ENCODE peak calls at places on chromosomes 5 and 9, in nine cellular contexts. P, Q, M, D, J, V, X, O and L are unnamed samples. For H3K27me3, the result is how much of the 10 kb centered on the place peaks cover.

GRCh38 chr5:69217154-69217731 is 17.4 kb upstream of the CDK7 start:
- DNase-seq in P (peak), Q (peak), M (no peak), D (no peak), J (no peak), V (no peak), X (no peak), O (no peak), L (no peak)

GRCh38 chr9:134358026-134358967 is 32.0 kb downstream of the RXRA start:
- DNase-seq in P (no peak), Q (no peak), M (no peak), D (no peak), J (peak), V (no peak), X (peak), O (no peak), L (no peak)

GRCh38 chr9:15512889-15513288 is 2.1 kb upstream of the PSIP1 start:
- DNase-seq in P (no peak), Q (no peak), M (no peak), D (no peak), J (no peak), V (no peak), X (no peak), O (no peak), L (no peak)

GRCh38 chr9:131635285-131635684 is 90.0 kb downstream of the PRRT1B start:
- DNase-seq in P (peak), Q (peak), M (peak), D (peak), J (peak), V (peak), X (peak), O (peak), L (no peak)

GRCh38 chr5:119398713-119399492 is 43.1 kb downstream of the TNFAIP8 start:
- DNase-seq in P (no peak), Q (peak), M (peak), D (no peak), J (no peak), V (peak), X (no peak), O (no peak), L (peak)

GRCh38 chr9:27943544-27943943 is 370.3 kb upstream of the C9orf72 start:
- DNase-seq in P (no peak), Q (no peak), M (no peak), D (no peak), J (no peak), V (no peak), X (no peak), O (no peak), L (no peak)

GRCh38 chr5:141879941-141880738 is 1.9 kb upstream of the PCDH1 start:
- DNase-seq in P (no peak), Q (no peak), M (no peak), D (no peak), J (no peak), V (no peak), X (no peak), O (no peak), L (no peak)

GRCh38 chr5:149324639-149325038 is 20.7 kb upstream of the GRPEL2 start:
- DNase-seq in P (no peak), Q (no peak), M (no peak), D (no peak), J (no peak), V (no peak), X (no peak), O (no peak), L (no peak)

GRCh38 chr5:73674669-73675004 is 48.6 kb downstream of the ARHGEF28 start:
- DNase-seq in P (no peak), Q (no peak), M (no peak), D (no peak), J (no peak), V (no peak), X (no peak), O (no peak), L (no peak)

GRCh38 chr5:73678322-73678740 is 52.3 kb downstream of the ARHGEF28 start:
- DNase-seq in P (no peak), Q (peak), M (no peak), D (no peak), J (no peak), V (no peak), X (no peak), O (no peak), L (peak)

GRCh38 chr5:73668422-73669116 is 42.6 kb downstream of the ARHGEF28 start:
- DNase-seq in P (no peak), Q (no peak), M (no peak), D (no peak), J (no peak), V (no peak), X (no peak), O (no peak), L (no peak)

GRCh38 chr5:73672130-73672529 is 46.1 kb downstream of the ARHGEF28 start:
- DNase-seq in P (peak), Q (no peak), M (no peak), D (no peak), J (no peak), V (no peak), X (peak), O (no peak), L (no peak)

DNA sequence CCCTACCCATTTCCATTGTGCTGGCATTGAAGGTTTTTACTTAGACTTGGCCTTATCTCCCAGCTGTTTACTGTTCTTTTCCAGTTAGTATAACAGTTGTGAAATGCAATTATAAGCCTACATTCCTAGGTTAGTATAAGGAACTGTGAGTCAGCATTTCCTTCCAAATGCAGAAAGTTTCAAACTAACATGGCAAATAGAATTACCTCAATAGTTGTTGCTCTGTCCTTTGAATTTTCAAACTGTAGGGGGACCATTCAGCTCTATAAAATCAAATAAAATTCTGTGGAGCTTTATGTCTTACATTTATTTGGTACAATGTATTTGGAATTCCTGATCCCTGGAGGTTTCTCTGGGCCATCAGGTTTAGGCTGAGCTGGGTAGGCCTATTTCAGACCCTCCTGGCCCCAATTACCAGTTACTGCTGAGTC is 47.2 kb downstream of the ARHGEF28 start:
- DNase-seq in P (peak), Q (no peak), M (no peak), D (no peak), J (no peak), V (no peak), X (peak), O (no peak), L (no peak)
- H3K27ac ChIP-seq in P (peak), Q (peak), M (peak), D (peak), J (peak), V (no peak), X (peak), O (no peak), L (peak)

GRCh38 chr5:168843277-168843997 is 264.3 kb upstream of the PANK3 start:
- DNase-seq in P (no peak), Q (no peak), M (no peak), D (no peak), J (no peak), V (no peak), X (no peak), O (no peak), L (no peak)
- H3K27me3 ChIP-seq in P (under half), Q (under half), M (under half), D (under half), J (under half), V (under half), X (under half), O (half or more), L (under half)

DNA sequence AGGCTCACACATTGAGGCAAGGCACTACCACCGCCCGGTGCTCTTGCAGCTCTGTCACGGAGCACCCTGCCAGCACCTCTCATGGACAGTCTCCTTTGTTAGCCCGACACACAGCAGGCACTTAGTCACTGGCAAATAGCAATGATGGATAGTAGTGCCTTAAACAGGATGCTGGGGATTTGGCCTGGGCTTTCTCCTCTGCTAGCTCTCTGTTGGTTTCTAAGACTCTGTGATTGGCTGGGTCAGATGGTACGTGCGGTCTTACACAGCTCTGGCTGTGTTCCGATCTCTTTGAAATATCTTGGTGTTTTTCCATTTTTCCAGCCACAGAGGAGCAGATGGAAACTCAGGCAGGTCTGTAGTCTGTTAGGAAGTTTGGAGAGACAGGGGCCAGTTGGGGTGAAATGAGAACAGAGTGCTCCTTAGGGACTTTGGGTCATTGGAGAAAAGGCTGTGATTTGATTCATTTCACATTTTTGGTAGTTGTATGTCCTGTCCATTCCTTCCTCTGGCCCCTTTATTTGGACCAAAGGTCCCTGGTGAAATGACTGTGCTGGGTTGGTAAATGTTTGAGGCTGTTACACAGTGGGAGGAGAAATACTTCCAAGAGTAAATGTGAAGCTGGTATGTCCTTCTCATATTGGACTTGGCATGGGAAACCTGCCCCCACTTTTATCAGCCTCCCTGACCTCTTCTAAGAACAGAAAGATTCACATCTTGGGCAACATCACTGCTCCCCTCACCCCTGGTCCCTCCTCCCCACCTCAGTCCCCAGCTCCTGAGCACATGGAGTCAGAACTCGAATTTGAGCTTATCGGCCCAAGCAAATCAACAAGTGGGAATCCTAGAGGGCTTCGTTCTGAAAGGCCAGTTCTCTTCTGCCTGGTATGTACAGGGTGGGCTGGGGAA is 3.4 kb downstream of the SMIM3 start:
- DNase-seq in P (no peak), Q (no peak), M (peak), D (peak), J (peak), V (peak), X (peak), O (no peak), L (no peak)
- TF ChIP-seq POLR2A in P (no peak), Q (peak), M (peak), D (peak), J (no peak), V (peak), X (peak), O (no peak), L (peak)

DNA sequence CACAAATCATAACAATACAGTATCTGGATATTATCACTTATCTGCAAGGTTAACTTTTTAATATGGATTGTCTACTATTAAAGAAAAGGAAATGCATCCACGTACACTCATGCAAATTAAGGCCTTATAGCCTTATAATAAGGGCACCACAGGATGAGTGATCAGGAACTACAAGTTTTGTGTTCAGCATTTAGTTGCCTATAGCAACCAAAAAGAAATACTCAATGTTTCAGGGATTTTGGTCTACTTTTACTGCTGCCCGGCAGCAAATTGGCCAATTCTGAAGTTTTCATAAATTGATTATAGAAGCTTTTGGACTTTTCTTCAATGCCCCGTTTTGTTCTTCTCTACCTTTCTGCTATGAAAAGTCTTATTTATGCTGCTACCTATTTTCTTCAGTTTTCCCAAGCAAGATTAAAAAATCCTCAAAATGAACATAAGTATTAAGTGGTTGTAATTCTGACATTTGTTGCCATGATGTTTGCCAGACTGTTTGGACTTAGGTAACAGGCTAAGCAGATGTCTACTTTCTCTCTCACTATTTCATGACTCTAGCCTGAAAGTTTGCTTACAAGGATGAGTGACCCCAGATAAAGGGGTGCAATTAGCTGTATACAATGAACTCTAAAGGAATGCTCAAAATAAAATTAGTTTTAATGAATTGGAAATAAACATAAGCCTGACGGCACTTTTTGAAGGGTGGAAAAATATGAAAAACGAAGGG is 391.5 kb upstream of the DAB2 start:
- DNase-seq in P (no peak), Q (no peak), M (no peak), D (no peak), J (no peak), V (no peak), X (no peak), O (no peak), L (no peak)
- H3K27ac ChIP-seq in P (no peak), Q (no peak), M (no peak), D (no peak), J (no peak), V (no peak), X (peak), O (no peak), L (no peak)

GRCh38 chr9:71115448-71115975 is 5.9 kb downstream of the TRPM3 start:
- DNase-seq in P (no peak), Q (no peak), M (no peak), D (no peak), J (no peak), V (no peak), X (no peak), O (no peak), L (no peak)
- H3K27me3 ChIP-seq in P (under half), Q (under half), M (under half), D (under half), J (under half), V (under half), X (under half), O (under half), L (under half)

GRCh38 chr9:112751059-112751795 is 667 bp downstream of the SNX30 start:
- DNase-seq in P (peak), Q (peak), M (no peak), D (peak), J (peak), V (peak), X (peak), O (no peak), L (peak)
- TF ChIP-seq POLR2A in P (no peak), Q (peak), M (no peak), D (peak), J (no peak), V (no peak), X (peak), O (no peak), L (peak)

GRCh38 chr5:88140863-88141694 is 127.6 kb downstream of the TMEM161B start:
- DNase-seq in P (peak), Q (peak), M (peak), D (peak), J (peak), V (peak), X (peak), O (peak), L (peak)

GRCh38 chr5:88143693-88144218 is 124.9 kb downstream of the TMEM161B start:
- DNase-seq in P (no peak), Q (no peak), M (no peak), D (no peak), J (no peak), V (no peak), X (no peak), O (no peak), L (no peak)

GRCh38 chr5:88141695-88141979 is 127.0 kb downstream of the TMEM161B start:
- DNase-seq in P (no peak), Q (no peak), M (no peak), D (no peak), J (no peak), V (no peak), X (no peak), O (no peak), L (no peak)

GRCh38 chr5:88142801-88143692 is 125.6 kb downstream of the TMEM161B start:
- DNase-seq in P (no peak), Q (no peak), M (no peak), D (peak), J (peak), V (peak), X (no peak), O (no peak), L (peak)

DNA sequence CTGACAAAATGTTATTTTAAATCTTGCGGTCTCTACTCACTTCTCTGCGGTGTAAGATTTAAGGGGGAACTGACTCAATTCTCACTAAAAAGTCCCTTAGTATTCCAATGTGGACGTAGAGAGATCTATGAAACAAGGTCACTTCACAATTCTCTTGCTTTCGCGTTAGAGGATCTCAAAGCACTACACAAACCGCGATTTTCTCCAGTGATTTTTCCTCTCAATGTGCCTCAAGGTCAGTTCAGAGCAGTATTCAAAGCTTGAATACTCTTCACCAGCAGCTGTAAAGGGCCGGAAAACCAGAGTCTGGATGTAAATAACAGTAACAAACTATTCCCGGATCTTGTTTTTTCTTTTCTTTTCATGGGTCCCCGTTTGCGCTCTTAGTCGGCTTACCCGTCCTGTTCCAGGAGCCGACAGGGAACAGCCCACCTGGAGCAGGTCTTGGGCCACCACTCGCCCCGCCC is 128.2 kb downstream of the TMEM161B start:
- DNase-seq in P (no peak), Q (no peak), M (no peak), D (no peak), J (no peak), V (peak), X (no peak), O (no peak), L (no peak)
- H3K27ac ChIP-seq in P (no peak), Q (no peak), M (peak), D (peak), J (peak), V (peak), X (no peak), O (no peak), L (peak)

GRCh38 chr5:179204572-179204971 is 140.7 kb downstream of the ADAMTS2 start:
- DNase-seq in P (no peak), Q (no peak), M (no peak), D (no peak), J (no peak), V (no peak), X (no peak), O (no peak), L (no peak)

GRCh38 chr5:179203248-179203647 is 142.0 kb downstream of the ADAMTS2 start:
- DNase-seq in P (no peak), Q (no peak), M (no peak), D (no peak), J (no peak), V (no peak), X (no peak), O (no peak), L (no peak)

GRCh38 chr5:179198865-179199645 is 138.9 kb downstream of the ZNF354C start:
- DNase-seq in P (no peak), Q (no peak), M (no peak), D (no peak), J (no peak), V (no peak), X (no peak), O (no peak), L (peak)

GRCh38 chr5:179205277-179205676 is 140.0 kb downstream of the ADAMTS2 start:
- DNase-seq in P (no peak), Q (no peak), M (no peak), D (no peak), J (no peak), V (no peak), X (no peak), O (no peak), L (no peak)

GRCh38 chr5:179201986-179202385 is 141.8 kb downstream of the ZNF354C start:
- DNase-seq in P (no peak), Q (no peak), M (no peak), D (no peak), J (no peak), V (no peak), X (no peak), O (no peak), L (peak)
- H3K27me3 ChIP-seq in P (under half), Q (under half), M (under half), D (under half), J (under half), V (under half), X (under half), O (under half), L (under half)

DNA sequence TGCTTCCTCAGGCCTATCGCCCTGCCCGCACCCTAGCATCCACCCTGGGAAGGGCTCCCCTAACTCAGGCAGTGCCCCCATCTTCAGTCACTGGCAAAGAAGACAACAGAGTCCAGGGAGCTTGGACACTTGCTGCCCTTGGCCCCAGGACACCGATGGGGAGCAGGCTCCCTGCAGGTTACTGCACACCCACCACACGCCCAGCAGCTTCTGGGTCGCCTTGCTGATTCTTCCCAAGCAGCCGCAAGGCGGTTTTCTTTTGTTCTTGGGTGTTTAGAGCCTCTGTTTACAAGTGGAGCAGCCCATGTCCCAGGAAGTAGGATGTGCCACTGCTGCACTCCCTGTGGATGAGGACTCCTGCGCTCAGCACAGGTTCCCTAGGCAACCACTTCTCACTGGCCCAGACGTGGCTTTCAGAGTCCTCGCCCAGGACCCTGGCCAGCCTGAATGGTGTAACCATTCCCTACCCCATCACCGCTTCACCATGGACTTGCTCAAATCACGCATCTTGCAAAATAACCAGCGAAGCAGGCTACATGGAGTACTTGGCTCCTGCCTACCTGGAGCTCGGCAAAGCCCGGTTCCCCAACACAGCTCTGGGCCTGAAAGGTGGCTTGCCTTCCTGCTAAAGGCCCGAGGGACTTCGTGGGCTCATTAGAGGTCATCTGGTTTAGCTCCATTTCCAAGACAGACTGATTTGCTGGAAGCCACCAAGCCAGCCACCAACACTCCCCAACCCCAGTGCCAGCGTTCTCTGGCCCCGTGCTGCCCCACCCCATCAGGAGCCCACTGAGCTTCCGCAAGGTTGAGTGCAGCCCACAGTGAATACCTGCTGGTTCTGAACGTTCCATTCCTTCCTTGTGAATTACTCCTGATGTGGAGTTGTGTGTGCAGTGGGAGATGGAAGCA is 60.0 kb downstream of the PSMB7 start:
- DNase-seq in P (no peak), Q (no peak), M (no peak), D (no peak), J (no peak), V (no peak), X (no peak), O (no peak), L (no peak)
- TF ChIP-seq POLR2A in P (no peak), Q (no peak), M (no peak), D (no peak), J (no peak), V (no peak), X (no peak), O (no peak), L (no peak)